ENCODE peak calls at places on chromosomes 5 and 9, in five cellular contexts. One of them, this sample, is unnamed.

GRCh38 chr5:150295172-150295611 is 5.6 kb upstream of the CAMK2A start:
- DNase-seq in effector memory CD4-positive, alpha-beta T cell: no peak
- DNase-seq in heart right ventricle: peak; percentile 34
- DNase-seq in left lung: peak; percentile 54
- DNase-seq in adrenal gland: peak; percentile 75
- DNase-seq in this sample: no peak

GRCh38 chr5:172113036-172113435 is 75.0 kb downstream of the STK10 start:
- DNase-seq in effector memory CD4-positive, alpha-beta T cell: peak; percentile 72
- DNase-seq in heart right ventricle: no peak
- DNase-seq in left lung: no peak
- DNase-seq in adrenal gland: no peak
- DNase-seq in this sample: no peak

GRCh38 chr5:72268753-72269410 is 51.2 kb downstream of the MRPS27 start:
- DNase-seq in effector memory CD4-positive, alpha-beta T cell: no peak
- DNase-seq in heart right ventricle: peak; percentile 19
- DNase-seq in left lung: peak; percentile 40
- DNase-seq in adrenal gland: peak; percentile 25
- DNase-seq in this sample: no peak

GRCh38 chr5:178326054-178326715 is 93.6 kb upstream of the PHYKPL start:
- DNase-seq in effector memory CD4-positive, alpha-beta T cell: no peak
- DNase-seq in heart right ventricle: peak; percentile 51
- DNase-seq in left lung: no peak
- DNase-seq in adrenal gland: no peak
- DNase-seq in this sample: no peak

GRCh38 chr9:114289106-114289505 is 33.8 kb upstream of the ORM1 start:
- DNase-seq in effector memory CD4-positive, alpha-beta T cell: no peak
- DNase-seq in heart right ventricle: no peak
- DNase-seq in left lung: peak; percentile 12
- DNase-seq in adrenal gland: peak; percentile 10
- DNase-seq in this sample: no peak

GRCh38 chr9:116737137-116737546 is 50.0 kb downstream of the TRIM32 start:
- DNase-seq in effector memory CD4-positive, alpha-beta T cell: no peak
- DNase-seq in heart right ventricle: peak; percentile 62
- DNase-seq in left lung: peak; percentile 74
- DNase-seq in adrenal gland: peak; percentile 85
- DNase-seq in this sample: no peak

GRCh38 chr5:78811121-78811832 is 162.7 kb upstream of the LHFPL2 start:
- DNase-seq in effector memory CD4-positive, alpha-beta T cell: no peak
- DNase-seq in heart right ventricle: no peak
- DNase-seq in left lung: no peak
- DNase-seq in adrenal gland: no peak
- DNase-seq in this sample: no peak

GRCh38 chr9:23493219-23493618 is 332.8 kb downstream of the ELAVL2 start:
- DNase-seq in effector memory CD4-positive, alpha-beta T cell: no peak
- DNase-seq in heart right ventricle: no peak
- DNase-seq in left lung: no peak
- DNase-seq in adrenal gland: no peak
- DNase-seq in this sample: no peak

GRCh38 chr5:96244696-96245095 is 188.4 kb downstream of the PCSK1 start:
- DNase-seq in effector memory CD4-positive, alpha-beta T cell: no peak
- DNase-seq in heart right ventricle: no peak
- DNase-seq in left lung: no peak
- DNase-seq in adrenal gland: no peak
- DNase-seq in this sample: no peak

GRCh38 chr5:144566747-144567415 is 396.2 kb downstream of the KCTD16 start:
- DNase-seq in effector memory CD4-positive, alpha-beta T cell: no peak
- DNase-seq in heart right ventricle: no peak
- DNase-seq in left lung: no peak
- DNase-seq in adrenal gland: no peak
- DNase-seq in this sample: no peak

GRCh38 chr9:18255158-18255629 is 218.8 kb upstream of the ADAMTSL1 start:
- DNase-seq in effector memory CD4-positive, alpha-beta T cell: peak; percentile 6
- DNase-seq in heart right ventricle: peak; percentile 83
- DNase-seq in left lung: peak; percentile 60
- DNase-seq in adrenal gland: peak; percentile 73
- DNase-seq in this sample: no peak

GRCh38 chr9:92590386-92590785 is 54.6 kb upstream of the ECM2 start:
- DNase-seq in effector memory CD4-positive, alpha-beta T cell: no peak
- DNase-seq in heart right ventricle: peak; percentile 84
- DNase-seq in left lung: no peak
- DNase-seq in adrenal gland: peak; percentile 38
- DNase-seq in this sample: no peak

GRCh38 chr5:137199966-137200365 is 299.2 kb downstream of the SPOCK1 start:
- DNase-seq in effector memory CD4-positive, alpha-beta T cell: no peak
- DNase-seq in heart right ventricle: no peak
- DNase-seq in left lung: no peak
- DNase-seq in adrenal gland: no peak
- DNase-seq in this sample: no peak

GRCh38 chr9:85137606-85138150 is 468.1 kb downstream of the NTRK2 start:
- DNase-seq in effector memory CD4-positive, alpha-beta T cell: no peak
- DNase-seq in heart right ventricle: no peak
- DNase-seq in left lung: no peak
- DNase-seq in adrenal gland: no peak
- DNase-seq in this sample: no peak

GRCh38 chr9:36298566-36298965 is 40.3 kb upstream of the GNE start:
- DNase-seq in effector memory CD4-positive, alpha-beta T cell: no peak
- DNase-seq in heart right ventricle: no peak
- DNase-seq in left lung: no peak
- DNase-seq in adrenal gland: no peak
- DNase-seq in this sample: no peak

GRCh38 chr5:108036484-108036883 is 345.4 kb downstream of the FBXL17 start:
- DNase-seq in effector memory CD4-positive, alpha-beta T cell: no peak
- DNase-seq in heart right ventricle: no peak
- DNase-seq in left lung: no peak
- DNase-seq in adrenal gland: no peak
- DNase-seq in this sample: no peak

GRCh38 chr5:133697536-133698258 is 85.4 kb upstream of the FSTL4 start:
- DNase-seq in effector memory CD4-positive, alpha-beta T cell: no peak
- DNase-seq in heart right ventricle: no peak
- DNase-seq in left lung: no peak
- DNase-seq in adrenal gland: no peak
- DNase-seq in this sample: peak; percentile 52

GRCh38 chr9:110189001-110189400 is 19.0 kb downstream of the C9orf152 start:
- DNase-seq in effector memory CD4-positive, alpha-beta T cell: no peak
- DNase-seq in heart right ventricle: no peak
- DNase-seq in left lung: peak; percentile 79
- DNase-seq in adrenal gland: no peak
- DNase-seq in this sample: no peak

GRCh38 chr9:133788819-133789733 is 50.9 kb upstream of the SARDH start:
- DNase-seq in effector memory CD4-positive, alpha-beta T cell: no peak
- DNase-seq in heart right ventricle: peak; percentile 42
- DNase-seq in left lung: no peak
- DNase-seq in adrenal gland: no peak
- DNase-seq in this sample: no peak

GRCh38 chr9:137308102-137308619 is 6.1 kb upstream of the NRARP start:
- DNase-seq in effector memory CD4-positive, alpha-beta T cell: no peak
- DNase-seq in heart right ventricle: no peak
- DNase-seq in left lung: no peak
- DNase-seq in adrenal gland: no peak
- DNase-seq in this sample: no peak

GRCh38 chr9:33044677-33045282 is 19.7 kb downstream of the DNAJA1 start:
- DNase-seq in effector memory CD4-positive, alpha-beta T cell: no peak
- DNase-seq in heart right ventricle: peak; percentile 15
- DNase-seq in left lung: peak; percentile 50
- DNase-seq in adrenal gland: peak; percentile 33
- DNase-seq in this sample: no peak
- H3K4me3 ChIP-seq in effector memory CD4-positive, alpha-beta T cell: peak overlapping the region; percentile 53
- H3K4me3 ChIP-seq in heart right ventricle: peak overlapping the region; percentile 73
- H3K4me3 ChIP-seq in left lung: peak overlapping the region; percentile 66
- H3K4me3 ChIP-seq in adrenal gland: peak overlapping the region; percentile 53
- H3K4me3 ChIP-seq in this sample: peak overlapping the region; percentile 80

GRCh38 chr5:67405101-67405364 is 208.4 kb upstream of the CD180 start:
- DNase-seq in effector memory CD4-positive, alpha-beta T cell: no peak
- DNase-seq in heart right ventricle: no peak
- DNase-seq in left lung: no peak
- DNase-seq in adrenal gland: no peak
- DNase-seq in this sample: no peak
- H3K27ac ChIP-seq in effector memory CD4-positive, alpha-beta T cell: no peak overlapping the region
- H3K27ac ChIP-seq in heart right ventricle: no peak overlapping the region
- H3K27ac ChIP-seq in left lung: no peak overlapping the region
- H3K27ac ChIP-seq in adrenal gland: no peak overlapping the region
- H3K27ac ChIP-seq in this sample: no peak overlapping the region

GRCh38 chr5:40653221-40654022 is 26.3 kb upstream of the PTGER4 start:
- DNase-seq in effector memory CD4-positive, alpha-beta T cell: no peak
- DNase-seq in heart right ventricle: no peak
- DNase-seq in left lung: no peak
- DNase-seq in adrenal gland: no peak
- DNase-seq in this sample: no peak
- H3K4me3 ChIP-seq in effector memory CD4-positive, alpha-beta T cell: peak overlapping the region; percentile 27
- H3K4me3 ChIP-seq in heart right ventricle: peak overlapping the region; percentile 1
- H3K4me3 ChIP-seq in left lung: no peak overlapping the region
- H3K4me3 ChIP-seq in adrenal gland: no peak overlapping the region
- H3K4me3 ChIP-seq in this sample: no peak overlapping the region

GRCh38 chr5:180689071-180689694 is 39.8 kb upstream of the FLT4 start:
- DNase-seq in effector memory CD4-positive, alpha-beta T cell: peak; percentile 6
- DNase-seq in heart right ventricle: no peak
- DNase-seq in left lung: no peak
- DNase-seq in adrenal gland: no peak
- DNase-seq in this sample: no peak

GRCh38 chr5:180688326-180689070 is 39.1 kb upstream of the FLT4 start:
- DNase-seq in effector memory CD4-positive, alpha-beta T cell: no peak
- DNase-seq in heart right ventricle: no peak
- DNase-seq in left lung: no peak
- DNase-seq in adrenal gland: no peak
- DNase-seq in this sample: no peak

GRCh38 chr5:180692426-180692825 is 43.0 kb upstream of the FLT4 start:
- DNase-seq in effector memory CD4-positive, alpha-beta T cell: no peak
- DNase-seq in heart right ventricle: no peak
- DNase-seq in left lung: no peak
- DNase-seq in adrenal gland: no peak
- DNase-seq in this sample: no peak

GRCh38 chr5:180691046-180691445 is 41.6 kb upstream of the FLT4 start:
- DNase-seq in effector memory CD4-positive, alpha-beta T cell: no peak
- DNase-seq in heart right ventricle: no peak
- DNase-seq in left lung: no peak
- DNase-seq in adrenal gland: no peak
- DNase-seq in this sample: no peak

GRCh38 chr5:180690562-180690961 is 41.2 kb upstream of the FLT4 start:
- DNase-seq in effector memory CD4-positive, alpha-beta T cell: no peak
- DNase-seq in heart right ventricle: no peak
- DNase-seq in left lung: no peak
- DNase-seq in adrenal gland: no peak
- DNase-seq in this sample: no peak
- H3K27ac ChIP-seq in effector memory CD4-positive, alpha-beta T cell: no peak overlapping the region
- H3K27ac ChIP-seq in heart right ventricle: no peak overlapping the region
- H3K27ac ChIP-seq in left lung: no peak overlapping the region
- H3K27ac ChIP-seq in adrenal gland: no peak overlapping the region
- H3K27ac ChIP-seq in this sample: no peak overlapping the region

DNA sequence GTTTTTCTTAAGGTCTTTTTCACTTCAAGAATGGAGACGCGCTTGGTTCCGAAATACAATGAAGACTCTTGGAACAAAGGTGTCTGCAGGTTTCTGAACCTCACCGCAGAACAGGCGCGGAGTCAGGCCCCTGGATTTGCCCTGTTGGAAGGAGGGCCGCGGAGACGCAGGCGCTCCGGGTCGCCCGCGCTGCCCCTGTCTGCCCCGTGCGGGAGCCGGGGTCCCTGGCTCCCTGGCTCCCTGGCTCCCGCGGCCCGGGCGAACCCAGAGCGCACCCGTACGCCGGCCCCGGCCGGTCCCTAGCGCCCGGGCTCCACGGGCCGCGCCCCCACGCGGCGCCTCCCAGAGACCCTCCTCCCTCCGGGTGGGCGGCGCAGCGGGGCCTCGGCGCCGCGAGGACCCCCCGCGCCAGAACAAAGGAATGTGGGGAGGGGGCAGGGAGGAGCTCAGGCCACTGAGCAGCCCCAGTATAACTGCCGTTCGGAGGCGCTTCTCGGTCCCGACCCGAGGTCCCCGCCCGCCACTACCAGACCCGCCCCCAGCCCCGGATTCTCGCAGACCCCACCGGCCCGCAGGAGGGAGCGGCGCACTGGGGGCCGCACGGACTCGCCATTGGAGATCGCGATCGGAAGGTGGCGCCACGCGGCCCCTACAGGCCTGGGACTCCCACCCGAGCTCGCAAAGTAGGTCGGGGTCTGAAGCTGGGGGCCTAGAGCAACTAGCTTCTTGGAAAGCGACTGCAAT is 2.4 kb downstream of the NFIL3 start:
- DNase-seq in effector memory CD4-positive, alpha-beta T cell: no peak
- DNase-seq in heart right ventricle: peak; percentile 38
- DNase-seq in left lung: peak; percentile 47
- DNase-seq in adrenal gland: peak; percentile 28
- DNase-seq in this sample: no peak
- H3K4me3 ChIP-seq in effector memory CD4-positive, alpha-beta T cell: peak overlapping the region; percentile 13
- H3K4me3 ChIP-seq in heart right ventricle: peak overlapping the region; percentile 64
- H3K4me3 ChIP-seq in left lung: peak overlapping the region; percentile 54
- H3K4me3 ChIP-seq in adrenal gland: peak overlapping the region; percentile 41
- H3K4me3 ChIP-seq in this sample: peak overlapping the region; percentile 62